ENCODE peak calls at places on chromosomes 1 and 21, in eight cellular contexts. P is H9; I is pancreas; D is GM12878; M is amniotic stem cell; K is HS-5; T is NCI-H2171; C is CD8-positive, alpha-beta memory T cell. Y is an unnamed sample.

GRCh38 chr1:6691507-6691906 is 10.1 kb downstream of the DNAJC11 start:
- DNase-seq in P (no peak), I (no peak), D (no peak), M (no peak), K (no peak), T (no peak), C (no peak), Y (no peak)

GRCh38 chr21:33976980-33977720 is 61.5 kb upstream of the ATP5PO start:
- DNase-seq in P (no peak), I (no peak), D (no peak), M (no peak), K (no peak), T (no peak), C (no peak), Y (no peak)

GRCh38 chr1:10795305-10796021 is 983 bp downstream of the CASZ1 start:
- DNase-seq in P (no peak), I (no peak), D (no peak), M (no peak), K (no peak), T (no peak), C (no peak), Y (no peak)

GRCh38 chr1:6488602-6489382 is 2.7 kb downstream of the PLEKHG5 start:
- DNase-seq in P (no peak), I (peak), D (no peak), M (no peak), K (no peak), T (peak), C (no peak), Y (no peak)

GRCh38 chr1:16174886-16175598 is 19.2 kb upstream of the EPHA2 start:
- DNase-seq in P (no peak), I (no peak), D (no peak), M (no peak), K (no peak), T (no peak), C (no peak), Y (no peak)

GRCh38 chr21:40616377-40616704 is 230.6 kb downstream of the DSCAM start:
- DNase-seq in P (no peak), I (no peak), D (no peak), M (no peak), K (no peak), T (no peak), C (no peak), Y (no peak)

GRCh38 chr1:181739214-181739613 is 255.9 kb downstream of the CACNA1E start:
- DNase-seq in P (no peak), I (no peak), D (no peak), M (no peak), K (no peak), T (no peak), C (no peak), Y (no peak)

GRCh38 chr1:117694543-117694942 is 88.7 kb downstream of the TENT5C start:
- DNase-seq in P (no peak), I (no peak), D (no peak), M (no peak), K (no peak), T (no peak), C (no peak), Y (no peak)

GRCh38 chr1:232568906-232569305 is 61.0 kb downstream of the SIPA1L2 start:
- DNase-seq in P (no peak), I (no peak), D (no peak), M (no peak), K (no peak), T (no peak), C (no peak), Y (no peak)

GRCh38 chr1:223328566-223328965 is 35.4 kb downstream of the SUSD4 start:
- DNase-seq in P (no peak), I (no peak), D (no peak), M (no peak), K (no peak), T (no peak), C (no peak), Y (no peak)

GRCh38 chr1:171595324-171595723 is 26.7 kb upstream of the MYOCOS start:
- DNase-seq in P (no peak), I (no peak), D (no peak), M (no peak), K (no peak), T (no peak), C (no peak), Y (no peak)

GRCh38 chr1:85440584-85440983 is 24.4 kb downstream of the DDAH1 start:
- DNase-seq in P (no peak), I (no peak), D (no peak), M (no peak), K (no peak), T (no peak), C (no peak), Y (no peak)

GRCh38 chr1:194929376-194929775 is 1678.9 kb downstream of the KCNT2 start:
- DNase-seq in P (no peak), I (no peak), D (no peak), M (no peak), K (no peak), T (no peak), C (no peak), Y (no peak)

GRCh38 chr1:157147906-157148717 is 9.9 kb upstream of the ETV3 start:
- DNase-seq in P (no peak), I (no peak), D (no peak), M (no peak), K (no peak), T (no peak), C (no peak), Y (no peak)

GRCh38 chr1:117179471-117179870 is 31.3 kb downstream of the VTCN1 start:
- DNase-seq in P (no peak), I (no peak), D (no peak), M (no peak), K (no peak), T (no peak), C (no peak), Y (no peak)

GRCh38 chr1:210262167-210262896 is 29.7 kb downstream of the SERTAD4 start:
- DNase-seq in P (no peak), I (no peak), D (no peak), M (peak), K (no peak), T (no peak), C (no peak), Y (no peak)

GRCh38 chr21:33950425-33951079 is 34.9 kb upstream of the ATP5PO start:
- DNase-seq in P (no peak), I (no peak), D (no peak), M (no peak), K (no peak), T (no peak), C (peak), Y (no peak)

GRCh38 chr1:223011230-223011856 is 131.7 kb downstream of the TLR5 start:
- DNase-seq in P (no peak), I (no peak), D (no peak), M (no peak), K (no peak), T (no peak), C (no peak), Y (no peak)

GRCh38 chr1:236458991-236459390 is 64.8 kb upstream of the LGALS8 start:
- DNase-seq in P (no peak), I (no peak), D (no peak), M (no peak), K (no peak), T (no peak), C (no peak), Y (no peak)

GRCh38 chr1:156052862-156053769 is 482 bp downstream of the UBQLN4 start:
- DNase-seq in P (peak), I (peak), D (no peak), M (peak), K (peak), T (peak), C (peak), Y (peak)

GRCh38 chr1:73104749-73105148 is 822.4 kb upstream of the NEGR1 start:
- DNase-seq in P (no peak), I (no peak), D (no peak), M (no peak), K (no peak), T (no peak), C (no peak), Y (no peak)

GRCh38 chr1:37691497-37692077 is 729 bp upstream of the CDCA8 start:
- DNase-seq in P (peak), I (peak), D (no peak), M (no peak), K (no peak), T (no peak), C (peak), Y (peak)

GRCh38 chr1:151680812-151681211 is 35.8 kb downstream of the CELF3 start:
- DNase-seq in P (no peak), I (no peak), D (no peak), M (peak), K (peak), T (no peak), C (no peak), Y (no peak)

GRCh38 chr1:48817505-48818114 is 40.9 kb upstream of the BEND5 start:
- DNase-seq in P (peak), I (peak), D (no peak), M (peak), K (no peak), T (no peak), C (no peak), Y (no peak)

GRCh38 chr1:26728645-26729044 is 32.8 kb downstream of the ARID1A start:
- DNase-seq in P (no peak), I (no peak), D (no peak), M (no peak), K (no peak), T (no peak), C (no peak), Y (no peak)

GRCh38 chr1:215872658-215873057 is 305.6 kb downstream of the KCTD3 start:
- DNase-seq in P (peak), I (no peak), D (no peak), M (no peak), K (no peak), T (no peak), C (no peak), Y (no peak)